ENCODE peak calls at places on chromosomes 7 and 10, in six cellular contexts. T is stimulated activated naive B cell treated with anti-CD40 and anti-IgM and Interleukin-4, amounts not matched to agents 10 μg/mL and 1 μg/mL and 100 μg/mL, for 72 hours; Y is ELR; R is stimulated activated CD8-positive, alpha-beta memory T cell treated with anti-CD3 and anti-CD28 coated beads, Interleukin-7, amount 100 ng/mL, for 4 hours; N is effector CD4-positive, alpha-beta T cell; Z is NAMALWA. H is an unnamed sample.

GRCh38 chr10:3293536-3294431 is 121.2 kb upstream of the PITRM1 start:
- DNase-seq in N (no peak), Y (no peak), T (no peak), Z (no peak), R (no peak), H (no peak)

GRCh38 chr10:12750526-12751201 is 250.8 kb downstream of the CCDC3 start:
- DNase-seq in N (no peak), R (no peak), Z (no peak), Y (no peak), T (no peak), H (no peak)

GRCh38 chr7:42161723-42162122 is 75.3 kb downstream of the GLI3 start:
- DNase-seq in N (no peak), T (no peak), R (no peak), Z (no peak), Y (peak; percentile 28), H (no peak)

GRCh38 chr10:12712284-12712983 is 289.1 kb downstream of the CCDC3 start:
- DNase-seq in Z (no peak), R (no peak), Y (peak; percentile 30), N (no peak), T (no peak), H (no peak)

GRCh38 chr10:103829266-103829665 is 26.1 kb downstream of the SH3PXD2A start:
- DNase-seq in N (no peak), Z (no peak), R (no peak), T (no peak), Y (no peak), H (no peak)

GRCh38 chr10:117071293-117072050 is 66.5 kb upstream of the SHTN1 start:
- DNase-seq in R (no peak), N (no peak), T (no peak), Z (no peak), Y (no peak), H (no peak)

GRCh38 chr7:103705542-103705941 is 259.5 kb upstream of the SLC26A5 start:
- DNase-seq in T (no peak), N (no peak), Z (no peak), R (no peak), Y (no peak), H (no peak)

GRCh38 chr7:105346593-105347322 is 42.0 kb downstream of the SRPK2 start:
- DNase-seq in Y (no peak), T (no peak), R (no peak), N (no peak), Z (no peak), H (no peak)

GRCh38 chr10:3106908-3107425 is 39.6 kb downstream of the PFKP start:
- DNase-seq in T (no peak), Y (no peak), N (no peak), Z (no peak), R (no peak), H (no peak)

GRCh38 chr7:105487559-105488218 is 34.4 kb downstream of the PUS7 start:
- DNase-seq in R (no peak), T (no peak), Z (peak; percentile 53), N (no peak), Y (peak; percentile 86), H (no peak)

GRCh38 chr7:26187380-26188290 is 12.9 kb downstream of the HNRNPA2B1 start:
- DNase-seq in R (no peak), Y (peak; percentile 39), T (no peak), Z (peak; percentile 80), N (no peak), H (no peak)

GRCh38 chr10:80612261-80612660 is 74.6 kb downstream of the SH2D4B start:
- DNase-seq in N (no peak), Z (no peak), Y (no peak), T (no peak), R (no peak), H (no peak)

GRCh38 chr10:117413928-117414618 is 38.8 kb upstream of the PDZD8 start:
- DNase-seq in N (no peak), T (no peak), Y (peak; percentile 78), R (no peak), Z (no peak), H (no peak)

GRCh38 chr7:70710651-70711050 is 421.3 kb upstream of the GALNT17 start:
- DNase-seq in T (no peak), N (no peak), Y (no peak), R (no peak), Z (no peak), H (no peak)

GRCh38 chr7:68573271-68574000 is 1024.8 kb upstream of the AUTS2 start:
- DNase-seq in R (no peak), Z (peak; percentile 6), N (no peak), Y (no peak), T (no peak), H (peak; percentile 92)

GRCh38 chr7:101553018-101553770 is 75.9 kb downstream of the MYL10 start:
- DNase-seq in N (no peak), Z (no peak), T (no peak), R (no peak), Y (no peak), H (no peak)

GRCh38 chr7:28793383-28793782 is 164.7 kb downstream of the TRIL start:
- DNase-seq in T (no peak), N (no peak), R (no peak), Y (peak; percentile 4), Z (no peak), H (no peak)

GRCh38 chr10:132366006-132366405 is 31.0 kb upstream of the PWWP2B start:
- DNase-seq in Z (no peak), T (no peak), R (no peak), N (no peak), Y (no peak), H (no peak)

GRCh38 chr10:66277481-66277880 is 648.4 kb upstream of the LRRTM3 start:
- DNase-seq in T (no peak), R (no peak), Y (peak; percentile 4), Z (no peak), N (no peak), H (no peak)

GRCh38 chr10:114175667-114176066 is 1.7 kb upstream of the CCDC186 start:
- DNase-seq in T (no peak), Z (no peak), N (no peak), Y (no peak), R (no peak), H (no peak)

GRCh38 chr10:131033166-131034085 is 278.1 kb downstream of the TCERG1L start:
- DNase-seq in R (no peak), Z (no peak), N (no peak), T (no peak), Y (no peak), H (no peak)

GRCh38 chr7:47088329-47089067 is 493.4 kb downstream of the TNS3 start:
- DNase-seq in Y (peak; percentile 80), N (no peak), Z (peak; percentile 77), T (no peak), R (no peak), H (peak; percentile 60)

GRCh38 chr7:54961391-54961790 is 57.4 kb upstream of the EGFR start:
- DNase-seq in N (no peak), Y (peak; percentile 28), T (no peak), Z (no peak), R (no peak), H (no peak)

GRCh38 chr7:45024126-45024744 is 24.2 kb downstream of the CCM2 start:
- DNase-seq in R (no peak), Y (no peak), N (no peak), Z (no peak), T (no peak), H (no peak)

GRCh38 chr7:131038153-131038552 is 289.5 kb upstream of the MKLN1 start:
- DNase-seq in R (no peak), Z (no peak), Y (no peak), N (no peak), T (no peak), H (no peak)

GRCh38 chr7:2002561-2003450 is 229.9 kb downstream of the MAD1L1 start:
- DNase-seq in Y (no peak), T (no peak), N (no peak), R (no peak), Z (no peak), H (no peak)

GRCh38 chr7:17307558-17307957 is 9.1 kb downstream of the AHR start:
- DNase-seq in N (no peak), T (no peak), Z (no peak), Y (no peak), R (no peak), H (no peak)

GRCh38 chr10:58641095-58641531 is 128.4 kb downstream of the BICC1 start:
- DNase-seq in Y (peak; percentile 80), N (no peak), T (no peak), Z (no peak), R (no peak), H (no peak)